ENCODE peak calls at places on chromosomes 1 and 21, in seven cellular contexts. I, T, P, A, Q, V and E are unnamed samples.

GRCh38 chr21:19228241-19228640 is 824.7 kb upstream of the TMPRSS15 start:
- DNase-seq in I (no peak), T (no peak), P (no peak), A (no peak), Q (no peak), V (no peak), E (no peak)

GRCh38 chr1:235919797-235920475 is 53.2 kb upstream of the LYST start:
- DNase-seq in I (no peak), T (no peak), P (no peak), A (no peak), Q (no peak), V (no peak), E (peak; percentile 78)

GRCh38 chr1:158117854-158118691 is 62.6 kb upstream of the CD1D start:
- DNase-seq in I (peak; percentile 38), T (no peak), P (peak; percentile 13), A (no peak), Q (peak; percentile 44), V (peak; percentile 48), E (peak; percentile 53)

GRCh38 chr1:104630567-104630966 is 880.9 kb downstream of the AMY1C start:
- DNase-seq in I (no peak), T (no peak), P (no peak), A (no peak), Q (no peak), V (no peak), E (no peak)

GRCh38 chr1:8822383-8823294 is 5.2 kb upstream of the RERE start:
- DNase-seq in I (no peak), T (no peak), P (no peak), A (peak; percentile 71), Q (no peak), V (no peak), E (peak; percentile 46)

GRCh38 chr1:57874426-57874825 is 450.6 kb upstream of the DAB1 start:
- DNase-seq in I (no peak), T (no peak), P (no peak), A (peak; percentile 93), Q (no peak), V (no peak), E (peak; percentile 27)

GRCh38 chr1:42735056-42735455 is 5.0 kb downstream of the CLDN19 start:
- DNase-seq in I (no peak), T (no peak), P (no peak), A (no peak), Q (no peak), V (no peak), E (no peak)

GRCh38 chr21:27681038-27681437 is 714.1 kb upstream of the ADAMTS5 start:
- DNase-seq in I (no peak), T (no peak), P (no peak), A (no peak), Q (no peak), V (no peak), E (no peak)

GRCh38 chr1:56285554-56286402 is 293.6 kb downstream of the PLPP3 start:
- DNase-seq in I (no peak), T (no peak), P (no peak), A (no peak), Q (no peak), V (no peak), E (peak; percentile 32)

GRCh38 chr1:8121261-8122159 is 95.4 kb upstream of the ERRFI1 start:
- DNase-seq in I (peak; percentile 3), T (no peak), P (no peak), A (no peak), Q (peak; percentile 80), V (no peak), E (peak; percentile 96)

GRCh38 chr1:46547481-46548383 is 3.7 kb downstream of the KNCN start:
- DNase-seq in I (no peak), T (no peak), P (no peak), A (no peak), Q (no peak), V (no peak), E (peak; percentile 64)

GRCh38 chr1:111512132-111512874 is 8.9 kb upstream of the ADORA3 start:
- DNase-seq in I (no peak), T (no peak), P (no peak), A (no peak), Q (no peak), V (no peak), E (no peak)

GRCh38 chr1:46687095-46687659 is 15.5 kb downstream of the TEX38 start:
- DNase-seq in I (no peak), T (no peak), P (no peak), A (no peak), Q (peak; percentile 92), V (no peak), E (peak; percentile 89)

GRCh38 chr1:73593804-73594203 is 604.2 kb downstream of the LRRIQ3 start:
- DNase-seq in I (no peak), T (no peak), P (no peak), A (no peak), Q (no peak), V (no peak), E (peak; percentile 40)

GRCh38 chr1:157110686-157111085 is 11.1 kb upstream of the ETV3L start:
- DNase-seq in I (no peak), T (no peak), P (no peak), A (no peak), Q (no peak), V (no peak), E (no peak)

GRCh38 chr21:34073749-34074282 is 438 bp downstream of the MRPS6 start:
- DNase-seq in I (peak; percentile 46), T (peak; percentile 53), P (peak; percentile 28), A (no peak), Q (no peak), V (peak; percentile 46), E (no peak)

GRCh38 chr1:66696771-66697170 is 55.5 kb upstream of the DYNLT5 start:
- DNase-seq in I (no peak), T (no peak), P (no peak), A (no peak), Q (no peak), V (no peak), E (no peak)

GRCh38 chr1:110188116-110188618 is 21.9 kb upstream of the KCNC4 start:
- DNase-seq in I (no peak), T (no peak), P (no peak), A (no peak), Q (no peak), V (no peak), E (no peak)

GRCh38 chr1:167489581-167490340 is 28.6 kb downstream of the CD247 start:
- DNase-seq in I (peak; percentile 68), T (no peak), P (no peak), A (no peak), Q (no peak), V (peak; percentile 65), E (peak; percentile 50)

GRCh38 chr1:27535386-27535785 is 45.4 kb upstream of the WASF2 start:
- DNase-seq in I (no peak), T (no peak), P (no peak), A (no peak), Q (no peak), V (no peak), E (no peak)

GRCh38 chr1:185996211-185996610 is 262.0 kb downstream of the HMCN1 start:
- DNase-seq in I (no peak), T (no peak), P (no peak), A (no peak), Q (peak; percentile 24), V (no peak), E (peak; percentile 26)

GRCh38 chr1:82907313-82907712 is 1091.6 kb downstream of the TTLL7 start:
- DNase-seq in I (no peak), T (no peak), P (no peak), A (no peak), Q (no peak), V (no peak), E (no peak)

GRCh38 chr1:147071142-147071541 is 101.1 kb downstream of the PRKAB2 start:
- DNase-seq in I (no peak), T (no peak), P (no peak), A (no peak), Q (no peak), V (no peak), E (no peak)

GRCh38 chr1:214402583-214403216 is 121.7 kb downstream of the SMYD2 start:
- DNase-seq in I (no peak), T (no peak), P (no peak), A (no peak), Q (no peak), V (no peak), E (peak; percentile 39)

GRCh38 chr1:37438971-37439671 is 35.3 kb upstream of the ZC3H12A start:
- DNase-seq in I (no peak), T (no peak), P (no peak), A (no peak), Q (no peak), V (no peak), E (no peak)

GRCh38 chr1:27290586-27290985 is 31.4 kb upstream of the TMEM222 start:
- DNase-seq in I (no peak), T (no peak), P (no peak), A (no peak), Q (no peak), V (no peak), E (no peak)

GRCh38 chr1:224425279-224425884 is 9.2 kb downstream of the WDR26 start:
- DNase-seq in I (no peak), T (no peak), P (no peak), A (no peak), Q (no peak), V (no peak), E (no peak)

GRCh38 chr1:50156241-50157010 is 47.7 kb downstream of the ELAVL4 start:
- DNase-seq in I (no peak), T (no peak), P (no peak), A (no peak), Q (no peak), V (no peak), E (peak; percentile 62)

GRCh38 chr1:201719812-201720521 is 109.0 kb upstream of the IPO9 start:
- DNase-seq in I (no peak), T (no peak), P (no peak), A (no peak), Q (peak; percentile 46), V (no peak), E (peak; percentile 74)

GRCh38 chr1:165958306-165958705 is 130.9 kb downstream of the UCK2 start:
- DNase-seq in I (no peak), T (no peak), P (no peak), A (no peak), Q (no peak), V (no peak), E (peak; percentile 5)

GRCh38 chr1:180502361-180503273 is at the start of gene ACBD6:
- DNase-seq in I (peak; percentile 89), T (peak; percentile 65), P (peak; percentile 65), A (peak; percentile 85), Q (peak; percentile 82), V (peak; percentile 84), E (peak; percentile 93)

GRCh38 chr1:207240325-207241095 is 81.0 kb upstream of the CD55 start:
- DNase-seq in I (no peak), T (no peak), P (no peak), A (no peak), Q (no peak), V (no peak), E (peak; percentile 67)

GRCh38 chr1:114531094-114531493 is 20.1 kb upstream of the TRIM33 start:
- DNase-seq in I (no peak), T (no peak), P (no peak), A (no peak), Q (no peak), V (no peak), E (no peak)

GRCh38 chr1:61539720-61540462 is 185.1 kb downstream of the TM2D1 start:
- DNase-seq in I (no peak), T (no peak), P (no peak), A (no peak), Q (no peak), V (no peak), E (peak; percentile 16)

GRCh38 chr1:232493869-232494268 is 136.1 kb downstream of the SIPA1L2 start:
- DNase-seq in I (no peak), T (no peak), P (no peak), A (no peak), Q (no peak), V (no peak), E (no peak)

GRCh38 chr21:37684577-37684976 is 231.7 kb downstream of the KCNJ6 start:
- DNase-seq in I (no peak), T (no peak), P (no peak), A (no peak), Q (no peak), V (no peak), E (no peak)